ENCODE peak calls at places on chromosomes 4 and X, in five cellular contexts. M, T, N, G and U are unnamed samples.

GRCh38 chrX:71111141-71111843 is at the start of gene IL2RG:
- DNase-seq in M (no peak), T (peak; percentile 87), N (no peak), G (no peak), U (peak; percentile 47)

GRCh38 chrX:23332888-23333821 is 1.5 kb upstream of the PTCHD1 start:
- DNase-seq in M (no peak), T (no peak), N (no peak), G (no peak), U (no peak)

GRCh38 chr4:80434238-80434637 is 98.7 kb downstream of the CFAP299 start:
- DNase-seq in M (no peak), T (no peak), N (no peak), G (no peak), U (no peak)

GRCh38 chrX:65999563-66000148 is 40.2 kb downstream of the VSIG4 start:
- DNase-seq in M (no peak), T (no peak), N (no peak), G (no peak), U (peak; percentile 51)

GRCh38 chr4:140710784-140711622 is 45.2 kb downstream of the TBC1D9 start:
- DNase-seq in M (no peak), T (no peak), N (peak; percentile 79), G (no peak), U (no peak)

GRCh38 chr4:184100297-184100885 is 117.3 kb downstream of the ENPP6 start:
- DNase-seq in M (peak; percentile 10), T (no peak), N (no peak), G (no peak), U (peak; percentile 71)

GRCh38 chrX:19839770-19840254 is 47.6 kb downstream of the SH3KBP1 start:
- DNase-seq in M (peak; percentile 72), T (peak; percentile 64), N (no peak), G (no peak), U (no peak)

GRCh38 chr4:143728171-143728570 is 27.7 kb upstream of the FREM3 start:
- DNase-seq in M (no peak), T (no peak), N (no peak), G (no peak), U (no peak)

GRCh38 chr4:37243722-37244582 is 591 bp upstream of the NWD2 start:
- DNase-seq in M (no peak), T (no peak), N (peak; percentile 0), G (peak; percentile 31), U (no peak)

GRCh38 chr4:177128306-177128705 is 181.4 kb upstream of the NEIL3 start:
- DNase-seq in M (no peak), T (no peak), N (no peak), G (no peak), U (no peak)

GRCh38 chr4:121278811-121279368 is 101.9 kb downstream of the QRFPR start:
- DNase-seq in M (no peak), T (peak; percentile 47), N (no peak), G (no peak), U (no peak)

GRCh38 chrX:46811101-46811500 is 25.7 kb upstream of the RP2 start:
- DNase-seq in M (no peak), T (no peak), N (no peak), G (no peak), U (no peak)

GRCh38 chr4:34920032-34920431 is 1324.3 kb downstream of the ARAP2 start:
- DNase-seq in M (no peak), T (no peak), N (no peak), G (no peak), U (no peak)

DNA sequence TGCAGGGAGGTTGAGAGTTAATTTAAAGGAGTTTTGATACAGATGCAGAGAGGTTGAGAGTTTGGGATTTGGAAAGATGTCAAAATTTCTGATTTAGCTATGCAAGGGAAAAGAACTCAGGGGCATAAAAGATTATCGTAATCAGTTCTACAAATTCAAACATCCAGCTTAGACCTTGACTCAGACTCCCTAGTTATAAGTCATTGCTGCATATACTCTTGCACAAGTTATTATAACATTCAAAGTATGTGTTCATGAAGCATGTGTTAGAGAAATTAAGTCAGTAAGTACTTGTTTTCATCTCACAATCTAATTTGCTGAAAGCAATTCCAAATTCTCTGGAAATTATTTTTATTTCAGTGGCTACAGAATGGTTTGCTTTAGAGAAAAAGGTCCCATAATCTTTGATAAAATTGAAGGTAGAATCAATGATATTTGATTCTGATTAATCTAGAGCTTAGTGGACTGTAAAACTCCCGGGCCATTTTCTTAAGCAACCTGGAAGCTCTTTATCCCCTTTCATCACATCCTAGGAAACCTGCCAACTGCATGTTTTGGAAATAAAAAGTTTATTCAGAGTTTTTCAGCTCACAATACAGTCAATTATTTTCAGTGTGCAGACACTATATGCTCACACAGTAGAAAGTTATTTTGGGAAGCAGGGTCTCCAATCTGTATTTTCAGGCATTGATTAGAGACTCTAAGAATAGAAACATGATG is 132.9 kb upstream of the SPANXC start:
- DNase-seq in M (no peak), T (no peak), N (no peak), G (no peak), U (no peak)
- TF ChIP-seq SRF in M (no peak), T (no peak), N (no peak), G (no peak), U (no peak)

DNA sequence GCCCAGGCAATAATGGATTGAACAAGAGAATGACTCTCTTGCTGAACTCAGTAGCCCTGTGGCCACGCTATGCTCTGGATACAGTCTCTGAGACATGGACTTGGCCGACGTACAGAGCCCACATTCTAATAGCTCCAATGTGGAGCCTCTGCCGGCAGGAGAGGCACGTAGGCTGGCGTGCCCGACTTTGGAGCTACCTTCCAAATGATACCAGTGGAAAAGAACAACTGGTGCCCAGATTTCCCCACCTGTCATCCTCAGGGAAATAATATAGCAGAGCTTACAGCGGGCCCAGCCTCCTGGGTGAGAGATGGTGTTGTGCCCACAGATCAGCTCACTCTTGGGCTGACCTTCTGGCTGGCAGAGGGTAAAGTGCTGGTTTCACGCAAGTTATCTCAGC is 10.6 kb downstream of the NDP start:
- DNase-seq in M (no peak), T (no peak), N (no peak), G (no peak), U (no peak)
- TF ChIP-seq SRF in M (no peak), T (no peak), N (no peak), G (no peak), U (no peak)

GRCh38 chr4:185552254-185552653 is 16.9 kb upstream of the PDLIM3 start:
- DNase-seq in M (no peak), T (no peak), N (no peak), G (no peak), U (no peak)
- TF ChIP-seq SRF in M (no peak), T (no peak), N (no peak), G (no peak), U (no peak)

GRCh38 chrX:358651-359143 is 28.0 kb downstream of the PPP2R3B start:
- DNase-seq in M (no peak), T (no peak), N (no peak), G (no peak), U (no peak)

GRCh38 chrX:355329-356050 is 31.2 kb downstream of the PPP2R3B start:
- DNase-seq in M (no peak), T (peak; percentile 3), N (no peak), G (no peak), U (no peak)

GRCh38 chrX:357693-358471 is 28.8 kb downstream of the PPP2R3B start:
- DNase-seq in M (no peak), T (no peak), N (no peak), G (no peak), U (no peak)

GRCh38 chrX:356385-357034 is 30.2 kb downstream of the PPP2R3B start:
- DNase-seq in M (no peak), T (no peak), N (no peak), G (no peak), U (no peak)

DNA sequence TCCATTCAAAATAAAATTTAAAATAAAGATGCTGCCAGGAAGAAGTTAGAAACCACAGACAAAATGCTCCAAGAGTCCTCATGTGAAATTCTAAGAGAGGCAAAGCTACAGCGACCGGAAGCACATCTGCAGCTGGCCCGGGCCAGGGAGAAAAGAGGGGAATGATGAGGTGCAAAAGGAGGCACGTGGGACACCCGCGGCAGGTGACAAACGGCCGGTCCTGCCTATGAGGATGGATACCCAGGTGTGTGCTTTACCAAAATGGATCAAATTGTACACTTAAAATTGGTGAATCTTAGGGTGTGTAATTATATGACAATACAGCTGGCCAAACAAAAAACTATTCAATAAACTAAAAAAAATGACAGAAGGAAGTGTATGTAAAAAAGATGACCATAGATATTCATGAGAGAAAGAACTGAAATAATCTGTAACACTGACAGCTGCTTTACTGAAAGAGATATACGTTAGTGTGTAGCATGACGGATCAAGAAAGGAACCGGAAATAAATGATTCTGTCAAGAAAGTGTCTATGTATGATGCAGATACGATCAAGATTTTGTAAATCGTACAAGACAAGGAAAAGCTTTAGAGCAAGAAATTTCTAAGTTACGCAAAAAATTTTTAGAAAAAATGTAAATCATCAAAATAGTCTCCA is 29.5 kb downstream of the PPP2R3B start:
- DNase-seq in M (no peak), T (no peak), N (no peak), G (no peak), U (no peak)
- TF ChIP-seq SRF in M (no peak), T (no peak), N (no peak), G (no peak), U (no peak)

DNA sequence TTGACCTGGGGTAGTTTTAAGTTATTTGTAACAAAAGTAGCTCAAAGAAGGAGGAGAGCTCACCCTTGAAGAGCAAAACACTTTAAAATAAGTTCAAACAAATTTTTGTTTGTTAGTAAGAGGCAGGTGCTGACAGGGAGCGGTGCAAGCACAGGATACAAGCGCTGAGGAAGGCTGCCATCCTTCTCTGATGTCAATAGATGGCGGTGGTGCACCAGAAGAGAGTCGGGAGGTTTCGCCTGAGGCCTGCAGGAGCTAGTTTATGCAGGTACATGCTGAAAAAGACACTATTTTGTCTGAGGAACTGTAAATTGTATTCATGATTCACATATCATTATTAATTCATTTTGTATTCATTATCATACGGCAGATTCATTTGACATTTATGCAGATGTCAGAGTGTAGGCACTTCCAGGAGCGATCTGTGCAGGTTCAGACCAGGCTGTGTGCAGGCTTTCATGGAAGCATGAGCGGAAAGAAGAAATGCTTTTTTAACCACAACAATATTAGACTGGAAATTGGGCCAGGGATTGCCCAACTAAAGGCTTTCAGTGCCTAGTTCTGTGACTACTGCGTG is 823.9 kb downstream of the STIM2 start:
- DNase-seq in M (peak; percentile 54), T (no peak), N (peak; percentile 44), G (no peak), U (peak; percentile 6)
- TF ChIP-seq SRF in M (no peak), T (no peak), N (no peak), G (no peak), U (no peak)

DNA sequence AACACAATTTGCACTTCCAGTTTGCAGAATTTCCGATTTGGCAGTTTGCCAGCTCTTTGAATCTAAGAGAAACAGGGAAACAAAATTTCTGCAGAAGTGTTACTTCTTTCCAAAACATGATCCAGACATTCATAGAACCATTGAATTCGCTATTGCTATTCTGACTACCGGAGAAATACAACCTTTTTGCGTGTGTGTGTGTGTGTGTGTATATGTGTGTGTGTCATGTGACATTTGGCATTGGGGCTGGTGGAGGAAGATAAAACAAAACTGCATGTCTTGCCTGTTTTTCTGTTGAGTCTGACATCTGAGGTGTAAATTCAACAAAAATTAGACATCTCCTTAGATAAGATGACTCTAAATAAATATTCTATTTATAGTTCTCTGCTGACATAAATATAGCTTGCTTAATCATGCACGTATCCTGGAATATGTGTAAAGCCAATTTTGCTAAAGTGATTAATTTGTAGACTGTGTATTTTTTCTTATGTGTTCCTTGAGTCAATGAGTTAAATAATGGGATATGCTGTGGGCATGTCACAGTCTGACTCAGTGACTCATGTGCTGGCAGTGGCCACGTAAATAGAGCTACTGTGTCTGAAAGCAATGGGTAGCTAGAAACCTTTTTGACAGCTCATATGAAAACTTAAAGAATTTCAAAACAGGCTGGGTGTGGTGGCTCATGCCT is 98.9 kb downstream of the HPGD start:
- DNase-seq in M (peak; percentile 56), T (no peak), N (no peak), G (no peak), U (peak; percentile 13)
- TF ChIP-seq SRF in M (no peak), T (no peak), N (no peak), G (no peak), U (no peak)